ENCODE peak calls at places on chromosomes 7 and 10, in four cellular contexts. I, A, F and W are unnamed samples.

GRCh38 chr10:132110713-132111112 is 45.0 kb downstream of the JAKMIP3 start:
- DNase-seq in I (no peak), F (no peak), A (no peak), W (no peak)

GRCh38 chr7:45891462-45892402 is 3.4 kb downstream of the IGFBP1 start:
- DNase-seq in I (no peak), F (no peak), A (no peak), W (no peak)

GRCh38 chr7:51304729-51305128 is 11.9 kb downstream of the COBL start:
- DNase-seq in A (no peak), I (no peak), F (no peak), W (no peak)

GRCh38 chr10:113441220-113441619 is 111.6 kb upstream of the HABP2 start:
- DNase-seq in F (peak), A (no peak), I (no peak), W (peak)

GRCh38 chr7:31935115-31935514 is 135.1 kb downstream of the PDE1C start:
- DNase-seq in F (no peak), I (no peak), A (no peak), W (no peak)

GRCh38 chr7:157397751-157398691 is 61.2 kb downstream of the DNAJB6 start:
- DNase-seq in F (peak), A (peak), I (no peak), W (peak)

GRCh38 chr10:73907841-73908517 is 3.0 kb upstream of the PLAU start:
- DNase-seq in A (no peak), F (no peak), I (no peak), W (no peak)

GRCh38 chr7:69448071-69448470 is 150.2 kb upstream of the AUTS2 start:
- DNase-seq in A (no peak), F (no peak), I (no peak), W (no peak)

GRCh38 chr7:105760549-105761447 is 115.6 kb downstream of the ATXN7L1 start:
- DNase-seq in F (peak), I (no peak), A (no peak), W (no peak)

GRCh38 chr7:34320926-34321609 is 336.9 kb upstream of the NPSR1 start:
- DNase-seq in A (peak), F (peak), I (peak), W (peak)

GRCh38 chr10:22723783-22724182 is 9.4 kb upstream of the PIP4K2A start:
- DNase-seq in A (no peak), I (no peak), F (no peak), W (no peak)

GRCh38 chr10:78559514-78560392 is 509.0 kb upstream of the ZMIZ1 start:
- DNase-seq in F (no peak), A (peak), I (no peak), W (no peak)

GRCh38 chr7:66905243-66905642 is 15.8 kb upstream of the TMEM248 start:
- DNase-seq in I (no peak), A (no peak), F (no peak), W (no peak)

GRCh38 chr10:46282460-46283216 is 4.2 kb upstream of the ANTXRL start:
- DNase-seq in F (peak), I (peak), A (no peak), W (peak)

GRCh38 chr7:79282882-79283602 is 170.4 kb downstream of the MAGI2 start:
- DNase-seq in F (peak), I (no peak), A (no peak), W (peak)

GRCh38 chr7:91491868-91492267 is 227.6 kb downstream of the FZD1 start:
- DNase-seq in F (no peak), I (no peak), A (no peak), W (no peak)

GRCh38 chr7:88354999-88355398 is 48.3 kb upstream of the STEAP4 start:
- DNase-seq in A (no peak), I (no peak), F (no peak), W (no peak)

GRCh38 chr7:34036069-34036920 is 131.0 kb downstream of the BMPER start:
- DNase-seq in F (no peak), I (no peak), A (no peak), W (no peak)

GRCh38 chr10:22765660-22766547 is 51.5 kb upstream of the PIP4K2A start:
- DNase-seq in F (no peak), I (no peak), A (no peak), W (no peak)

GRCh38 chr10:133357293-133358151 is at the start of gene FUOM:
- DNase-seq in A (no peak), I (peak), F (no peak), W (peak)

GRCh38 chr10:124601016-124601415 is 139.4 kb downstream of the LHPP start:
- DNase-seq in F (no peak), A (no peak), I (no peak), W (no peak)

GRCh38 chr7:2587713-2588112 is 28.9 kb downstream of the IQCE start:
- DNase-seq in F (no peak), A (no peak), I (no peak), W (no peak)

GRCh38 chr10:130805635-130806030 is 505.9 kb downstream of the TCERG1L start:
- DNase-seq in I (no peak), F (no peak), A (no peak), W (no peak)

GRCh38 chr10:76086571-76087260 is 655.3 kb downstream of the LRMDA start:
- DNase-seq in A (peak), F (peak), I (no peak), W (peak)

GRCh38 chr7:72925546-72926120 is 738 bp downstream of the POM121 start:
- DNase-seq in I (no peak), A (no peak), F (no peak), W (no peak)

GRCh38 chr10:13767721-13768178 is 181.0 kb downstream of the PRPF18 start:
- DNase-seq in A (no peak), F (no peak), I (no peak), W (no peak)

GRCh38 chr10:16735626-16736025 is 81.6 kb downstream of the RSU1 start:
- DNase-seq in F (no peak), A (no peak), I (no peak), W (no peak)